ENCODE peak calls at places on chromosome 21, in eight cellular contexts. One of them, this sample, is unnamed.

GRCh38 chr21:46322351-46323226 is 1.1 kb downstream of the C21orf58 start:
- DNase-seq in HepG2: no peak
- DNase-seq in SK-N-SH: no peak
- DNase-seq in K562: peak; percentile 57
- DNase-seq in GM23338: peak; percentile 45
- DNase-seq in GM12878: no peak
- DNase-seq in HCT116: no peak
- DNase-seq in Panc1: no peak
- DNase-seq in this sample: peak; percentile 37

GRCh38 chr21:36839123-36839522 is 127.3 kb downstream of the HLCS start:
- DNase-seq in HepG2: no peak
- DNase-seq in SK-N-SH: no peak
- DNase-seq in K562: no peak
- DNase-seq in GM23338: no peak
- DNase-seq in GM12878: no peak
- DNase-seq in HCT116: no peak
- DNase-seq in Panc1: no peak
- DNase-seq in this sample: no peak

GRCh38 chr21:26385721-26386120 is 187.4 kb downstream of the CYYR1 start:
- DNase-seq in HepG2: no peak
- DNase-seq in SK-N-SH: no peak
- DNase-seq in K562: no peak
- DNase-seq in GM23338: no peak
- DNase-seq in GM12878: no peak
- DNase-seq in HCT116: no peak
- DNase-seq in Panc1: no peak
- DNase-seq in this sample: peak; percentile 29

GRCh38 chr21:31173881-31174555 is 135.7 kb upstream of the KRTAP19-8 start:
- DNase-seq in HepG2: no peak
- DNase-seq in SK-N-SH: peak; percentile 76
- DNase-seq in K562: no peak
- DNase-seq in GM23338: no peak
- DNase-seq in GM12878: no peak
- DNase-seq in HCT116: no peak
- DNase-seq in Panc1: no peak
- DNase-seq in this sample: no peak

GRCh38 chr21:36965720-36966065 is 776 bp downstream of the HLCS start:
- DNase-seq in HepG2: no peak
- DNase-seq in SK-N-SH: no peak
- DNase-seq in K562: no peak
- DNase-seq in GM23338: no peak
- DNase-seq in GM12878: no peak
- DNase-seq in HCT116: no peak
- DNase-seq in Panc1: no peak
- DNase-seq in this sample: no peak

GRCh38 chr21:30979054-30979453 is 59.2 kb downstream of the KRTAP19-8 start:
- DNase-seq in HepG2: no peak
- DNase-seq in SK-N-SH: no peak
- DNase-seq in K562: no peak
- DNase-seq in GM23338: no peak
- DNase-seq in GM12878: no peak
- DNase-seq in HCT116: no peak
- DNase-seq in Panc1: no peak
- DNase-seq in this sample: no peak

GRCh38 chr21:34222031-34222335 is 141.8 kb upstream of the KCNE2 start:
- DNase-seq in HepG2: no peak
- DNase-seq in SK-N-SH: no peak
- DNase-seq in K562: no peak
- DNase-seq in GM23338: no peak
- DNase-seq in GM12878: no peak
- DNase-seq in HCT116: no peak
- DNase-seq in Panc1: no peak
- DNase-seq in this sample: no peak

GRCh38 chr21:21860888-21861287 is 862.7 kb downstream of the NCAM2 start:
- DNase-seq in HepG2: no peak
- DNase-seq in SK-N-SH: no peak
- DNase-seq in K562: no peak
- DNase-seq in GM23338: no peak
- DNase-seq in GM12878: no peak
- DNase-seq in HCT116: no peak
- DNase-seq in Panc1: no peak
- DNase-seq in this sample: no peak

GRCh38 chr21:25639167-25639921 is at the start of gene JAM2:
- DNase-seq in HepG2: no peak
- DNase-seq in SK-N-SH: peak; percentile 88
- DNase-seq in K562: peak; percentile 16
- DNase-seq in GM23338: peak; percentile 75
- DNase-seq in GM12878: no peak
- DNase-seq in HCT116: no peak
- DNase-seq in Panc1: no peak
- DNase-seq in this sample: no peak

GRCh38 chr21:26715878-26716506 is 129.2 kb downstream of the ADAMTS1 start:
- DNase-seq in HepG2: peak; percentile 6
- DNase-seq in SK-N-SH: peak; percentile 48
- DNase-seq in K562: peak; percentile 19
- DNase-seq in GM23338: peak; percentile 87
- DNase-seq in GM12878: no peak
- DNase-seq in HCT116: no peak
- DNase-seq in Panc1: no peak
- DNase-seq in this sample: peak; percentile 3

GRCh38 chr21:32955307-32955937 is 70.3 kb upstream of the OLIG2 start:
- DNase-seq in HepG2: no peak
- DNase-seq in SK-N-SH: no peak
- DNase-seq in K562: no peak
- DNase-seq in GM23338: no peak
- DNase-seq in GM12878: no peak
- DNase-seq in HCT116: no peak
- DNase-seq in Panc1: no peak
- DNase-seq in this sample: no peak

GRCh38 chr21:37623689-37624088 is 257.1 kb downstream of the DYRK1A start:
- DNase-seq in HepG2: no peak
- DNase-seq in SK-N-SH: no peak
- DNase-seq in K562: no peak
- DNase-seq in GM23338: no peak
- DNase-seq in GM12878: no peak
- DNase-seq in HCT116: no peak
- DNase-seq in Panc1: no peak
- DNase-seq in this sample: no peak

GRCh38 chr21:32795802-32796489 is 24.4 kb upstream of the PAXBP1 start:
- DNase-seq in HepG2: no peak
- DNase-seq in SK-N-SH: no peak
- DNase-seq in K562: no peak
- DNase-seq in GM23338: no peak
- DNase-seq in GM12878: no peak
- DNase-seq in HCT116: no peak
- DNase-seq in Panc1: no peak
- DNase-seq in this sample: no peak

GRCh38 chr21:35775778-35776515 is 284.4 kb downstream of the SETD4 start:
- DNase-seq in HepG2: no peak
- DNase-seq in SK-N-SH: no peak
- DNase-seq in K562: no peak
- DNase-seq in GM23338: no peak
- DNase-seq in GM12878: no peak
- DNase-seq in HCT116: no peak
- DNase-seq in Panc1: no peak
- DNase-seq in this sample: no peak

GRCh38 chr21:40054403-40054802 is 187.2 kb downstream of the PCP4 start:
- DNase-seq in HepG2: no peak
- DNase-seq in SK-N-SH: no peak
- DNase-seq in K562: no peak
- DNase-seq in GM23338: no peak
- DNase-seq in GM12878: no peak
- DNase-seq in HCT116: no peak
- DNase-seq in Panc1: no peak
- DNase-seq in this sample: no peak

GRCh38 chr21:41709166-41709565 is 57.7 kb downstream of the RIPK4 start:
- DNase-seq in HepG2: no peak
- DNase-seq in SK-N-SH: no peak
- DNase-seq in K562: no peak
- DNase-seq in GM23338: no peak
- DNase-seq in GM12878: no peak
- DNase-seq in HCT116: no peak
- DNase-seq in Panc1: no peak
- DNase-seq in this sample: no peak

GRCh38 chr21:41705546-41706262 is 61.1 kb downstream of the RIPK4 start:
- DNase-seq in HepG2: no peak
- DNase-seq in SK-N-SH: no peak
- DNase-seq in K562: no peak
- DNase-seq in GM23338: no peak
- DNase-seq in GM12878: no peak
- DNase-seq in HCT116: no peak
- DNase-seq in Panc1: no peak
- DNase-seq in this sample: no peak

GRCh38 chr21:41707231-41707988 is 59.4 kb downstream of the RIPK4 start:
- DNase-seq in HepG2: no peak
- DNase-seq in SK-N-SH: no peak
- DNase-seq in K562: no peak
- DNase-seq in GM23338: no peak
- DNase-seq in GM12878: no peak
- DNase-seq in HCT116: peak; percentile 26
- DNase-seq in Panc1: no peak
- DNase-seq in this sample: no peak

GRCh38 chr21:41706263-41706639 is 60.6 kb downstream of the RIPK4 start:
- DNase-seq in HepG2: no peak
- DNase-seq in SK-N-SH: no peak
- DNase-seq in K562: no peak
- DNase-seq in GM23338: no peak
- DNase-seq in GM12878: no peak
- DNase-seq in HCT116: no peak
- DNase-seq in Panc1: no peak
- DNase-seq in this sample: no peak

GRCh38 chr21:41706678-41707077 is 60.2 kb downstream of the RIPK4 start:
- DNase-seq in HepG2: peak; percentile 86
- DNase-seq in SK-N-SH: no peak
- DNase-seq in K562: peak; percentile 53
- DNase-seq in GM23338: no peak
- DNase-seq in GM12878: no peak
- DNase-seq in HCT116: no peak
- DNase-seq in Panc1: no peak
- DNase-seq in this sample: no peak
- TF ChIP-seq REST in HepG2: no peak
- TF ChIP-seq REST in SK-N-SH: no peak
- TF ChIP-seq REST in K562: no peak
- TF ChIP-seq REST in GM23338: no peak
- TF ChIP-seq REST in GM12878: no peak
- TF ChIP-seq REST in HCT116: no peak
- TF ChIP-seq REST in Panc1: no peak
- TF ChIP-seq REST in this sample: no peak

DNA sequence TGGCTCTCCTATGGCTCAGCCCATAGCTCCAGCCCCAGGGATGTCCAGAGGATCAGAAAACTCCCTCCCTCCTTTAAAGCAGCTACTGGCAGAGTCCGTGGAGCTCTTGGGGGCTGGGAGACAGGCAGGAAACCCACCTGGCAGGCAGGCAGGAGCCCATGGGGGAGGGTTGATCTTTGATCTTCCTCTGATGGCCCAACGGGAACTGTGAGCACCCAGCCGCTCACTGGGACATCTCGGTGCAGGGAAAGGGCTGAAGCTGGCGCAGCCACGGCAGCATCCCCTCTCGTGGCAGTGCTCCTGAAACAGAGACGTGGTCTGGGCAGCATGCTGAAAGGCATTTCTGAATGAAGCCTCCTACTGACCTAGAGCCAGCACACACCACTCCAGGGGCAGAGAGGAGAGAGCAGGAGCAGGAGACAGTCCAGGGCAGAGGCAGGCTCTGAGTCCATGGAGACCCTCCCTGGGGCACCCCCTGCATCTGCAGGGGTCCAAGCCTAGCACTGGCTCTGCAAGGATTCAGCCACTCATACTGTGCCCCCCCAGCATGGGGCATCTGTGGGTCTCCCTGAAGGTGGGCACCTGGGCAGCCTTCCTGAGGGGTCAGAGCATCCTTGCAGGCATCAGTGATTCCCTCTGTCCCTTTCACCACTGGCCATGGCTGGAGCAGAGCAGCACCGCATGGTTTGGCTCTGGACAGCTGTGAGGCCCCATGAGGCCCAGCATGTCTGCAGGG is 4.9 kb upstream of the SLX9 start:
- DNase-seq in HepG2: no peak
- DNase-seq in SK-N-SH: no peak
- DNase-seq in K562: no peak
- DNase-seq in GM23338: no peak
- DNase-seq in GM12878: no peak
- DNase-seq in HCT116: no peak
- DNase-seq in Panc1: no peak
- DNase-seq in this sample: no peak
- TF ChIP-seq POLR2AphosphoS5 in HepG2: no peak
- TF ChIP-seq POLR2AphosphoS5 in SK-N-SH: no peak
- TF ChIP-seq POLR2AphosphoS5 in K562: no peak
- TF ChIP-seq POLR2AphosphoS5 in GM23338: no peak
- TF ChIP-seq POLR2AphosphoS5 in GM12878: no peak
- TF ChIP-seq POLR2AphosphoS5 in HCT116: no peak
- TF ChIP-seq POLR2AphosphoS5 in Panc1: no peak
- TF ChIP-seq POLR2AphosphoS5 in this sample: no peak

DNA sequence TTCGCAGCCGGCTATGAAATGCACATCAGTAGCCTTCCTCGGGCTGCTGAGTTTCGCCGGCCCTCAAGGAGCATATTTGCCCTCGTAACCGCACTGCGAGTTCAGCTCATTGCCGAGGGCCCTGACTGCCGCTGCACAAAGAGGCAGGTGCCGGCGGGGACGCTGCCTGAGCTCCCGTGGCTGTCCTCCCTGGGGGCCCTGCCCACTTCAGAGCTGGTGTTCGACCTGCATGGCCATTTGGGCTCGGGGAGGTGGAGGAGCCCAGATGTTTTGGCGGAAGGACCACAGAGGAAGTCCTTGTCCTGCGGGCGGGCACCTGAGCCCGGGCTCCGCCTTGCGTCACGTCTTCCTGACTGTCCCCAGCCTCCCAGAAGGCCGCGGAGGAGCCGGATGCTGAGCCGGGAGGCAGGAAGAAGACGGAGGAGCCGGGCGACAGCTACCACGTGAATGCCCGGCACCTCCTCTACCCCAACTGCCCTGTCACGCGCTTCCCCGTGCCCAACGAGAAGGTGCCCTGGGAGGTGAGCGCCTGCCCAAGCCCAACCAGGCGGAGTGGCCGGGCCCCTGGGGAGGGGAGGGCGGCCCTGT is 29.9 kb upstream of the LRRC3 start:
- DNase-seq in HepG2: no peak
- DNase-seq in SK-N-SH: no peak
- DNase-seq in K562: no peak
- DNase-seq in GM23338: no peak
- DNase-seq in GM12878: no peak
- DNase-seq in HCT116: peak; percentile 73
- DNase-seq in Panc1: no peak
- DNase-seq in this sample: no peak
- TF ChIP-seq REST in HepG2: no peak
- TF ChIP-seq REST in SK-N-SH: no peak
- TF ChIP-seq REST in K562: no peak
- TF ChIP-seq REST in GM23338: no peak
- TF ChIP-seq REST in GM12878: no peak
- TF ChIP-seq REST in HCT116: no peak
- TF ChIP-seq REST in Panc1: no peak
- TF ChIP-seq REST in this sample: no peak

DNA sequence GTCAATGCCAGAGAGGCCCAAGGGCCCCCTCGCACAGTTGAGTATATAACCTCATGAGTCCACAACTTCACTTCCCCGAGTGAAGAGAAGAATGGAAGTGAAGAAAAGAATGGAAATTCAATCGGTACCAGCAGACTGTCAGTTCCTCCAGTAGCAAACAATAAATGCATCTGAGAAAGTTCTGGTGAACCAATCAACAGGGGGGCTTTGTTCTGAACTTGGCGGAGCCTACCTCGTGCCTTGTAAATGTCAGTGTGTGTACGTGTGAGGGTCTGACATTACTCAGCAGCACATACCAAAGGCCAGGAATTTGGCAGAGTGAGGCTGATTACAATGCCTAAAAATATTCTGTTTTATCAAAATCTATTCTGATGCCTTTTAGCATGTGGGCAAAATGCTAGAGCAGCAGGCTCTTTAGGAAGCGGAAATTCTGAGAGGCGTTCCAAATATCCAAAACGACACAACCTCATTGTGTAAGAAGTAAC is 238.5 kb downstream of the LTN1 start:
- DNase-seq in HepG2: no peak
- DNase-seq in SK-N-SH: no peak
- DNase-seq in K562: no peak
- DNase-seq in GM23338: no peak
- DNase-seq in GM12878: no peak
- DNase-seq in HCT116: no peak
- DNase-seq in Panc1: no peak
- DNase-seq in this sample: no peak
- TF ChIP-seq POLR2AphosphoS5 in HepG2: no peak
- TF ChIP-seq POLR2AphosphoS5 in SK-N-SH: peak; percentile 55
- TF ChIP-seq POLR2AphosphoS5 in K562: no peak
- TF ChIP-seq POLR2AphosphoS5 in GM23338: no peak
- TF ChIP-seq POLR2AphosphoS5 in GM12878: no peak
- TF ChIP-seq POLR2AphosphoS5 in HCT116: no peak
- TF ChIP-seq POLR2AphosphoS5 in Panc1: no peak
- TF ChIP-seq POLR2AphosphoS5 in this sample: no peak